ENCODE peak calls at places on chromosomes 6 and 20, in four cellular contexts. Z is endothelial cell of umbilical vein, I is iris pigment epithelial cell, D is Ammon's horn. Y is an unnamed sample.

GRCh38 chr20:16397053-16397452 is 176.2 kb downstream of the KIF16B start:
- DNase-seq in Z (no peak), I (no peak), D (peak; percentile 45), Y (no peak)

GRCh38 chr6:90286884-90287488 is 9.7 kb downstream of the BACH2 start:
- DNase-seq in Z (peak; percentile 27), I (peak; percentile 34), D (no peak), Y (peak; percentile 44)

GRCh38 chr20:13771853-13772453 is 12.8 kb downstream of the ESF1 start:
- DNase-seq in Z (peak; percentile 31), I (peak; percentile 33), D (no peak), Y (peak; percentile 29)

GRCh38 chr6:3318226-3318625 is 59.5 kb downstream of the PSMG4 start:
- DNase-seq in Z (no peak), I (no peak), D (no peak), Y (no peak)

GRCh38 chr20:41537865-41538264 is 80.3 kb downstream of the CHD6 start:
- DNase-seq in Z (no peak), I (no peak), D (no peak), Y (no peak)

GRCh38 chr20:57388953-57389694 is 2.1 kb upstream of the RBM38 start:
- DNase-seq in Z (peak; percentile 45), I (peak; percentile 53), D (peak; percentile 78), Y (peak; percentile 78)

GRCh38 chr6:21023210-21023609 is 489.0 kb downstream of the CDKAL1 start:
- DNase-seq in Z (no peak), I (no peak), D (no peak), Y (no peak)

GRCh38 chr6:21731411-21732031 is 138.0 kb downstream of the SOX4 start:
- DNase-seq in Z (peak; percentile 22), I (peak; percentile 59), D (no peak), Y (no peak)

GRCh38 chr20:49233226-49233625 is 14.0 kb downstream of the DDX27 start:
- DNase-seq in Z (no peak), I (no peak), D (no peak), Y (no peak)

GRCh38 chr6:128598561-128598960 is 78.2 kb upstream of the PTPRK start:
- DNase-seq in Z (no peak), I (no peak), D (no peak), Y (no peak)

GRCh38 chr6:137910424-137910834 is 43.4 kb downstream of the TNFAIP3 start:
- DNase-seq in Z (no peak), I (no peak), D (peak; percentile 41), Y (no peak)

GRCh38 chr6:147087641-147088040 is 116.6 kb upstream of the STXBP5 start:
- DNase-seq in Z (no peak), I (no peak), D (no peak), Y (no peak)

GRCh38 chr20:24995741-24996448 is 3.3 kb upstream of the APMAP start:
- DNase-seq in Z (no peak), I (no peak), D (no peak), Y (no peak)

GRCh38 chr20:57882451-57883161 is 172.8 kb upstream of the PMEPA1 start:
- DNase-seq in Z (no peak), I (no peak), D (no peak), Y (no peak)

GRCh38 chr6:158649289-158650143 is at the start of gene SYTL3:
- DNase-seq in Z (peak; percentile 29), I (peak; percentile 70), D (peak; percentile 76), Y (no peak)

GRCh38 chr20:22918286-22918983 is 116.7 kb upstream of the SSTR4 start:
- DNase-seq in Z (no peak), I (no peak), D (no peak), Y (peak; percentile 52)

GRCh38 chr20:60143450-60143849 is 185.2 kb downstream of the CDH26 start:
- DNase-seq in Z (no peak), I (no peak), D (no peak), Y (no peak)

GRCh38 chr6:170231496-170232185 is 59.2 kb downstream of the DLL1 start:
- DNase-seq in Z (no peak), I (peak; percentile 11), D (no peak), Y (no peak)

GRCh38 chr20:43744966-43745733 is 18.3 kb upstream of the GTSF1L start:
- DNase-seq in Z (no peak), I (no peak), D (no peak), Y (no peak)

GRCh38 chr20:63125893-63126601 is 89.9 kb downstream of the YTHDF1 start:
- DNase-seq in Z (no peak), I (no peak), D (no peak), Y (peak; percentile 28)

GRCh38 chr6:65776332-65776731 is 69.3 kb upstream of the EYS start:
- DNase-seq in Z (no peak), I (no peak), D (no peak), Y (no peak)

GRCh38 chr6:66735106-66735890 is 1028.3 kb upstream of the EYS start:
- DNase-seq in Z (no peak), I (peak; percentile 79), D (no peak), Y (no peak)

GRCh38 chr20:38573381-38573780 is 7.6 kb upstream of the ADIG start:
- DNase-seq in Z (no peak), I (no peak), D (peak; percentile 33), Y (no peak)

GRCh38 chr6:30766461-30767157 is 22.3 kb upstream of the IER3 start:
- DNase-seq in Z (peak; percentile 21), I (no peak), D (no peak), Y (peak; percentile 40)

GRCh38 chr6:92132446-92132845 is 1286.9 kb downstream of the EPHA7 start:
- DNase-seq in Z (no peak), I (peak; percentile 3), D (no peak), Y (no peak)

GRCh38 chr6:88380618-88381288 is 214.6 kb upstream of the CNR1 start:
- DNase-seq in Z (peak; percentile 34), I (peak; percentile 52), D (peak; percentile 14), Y (peak; percentile 75)

GRCh38 chr20:12966468-12967085 is 42.2 kb upstream of the SPTLC3 start:
- DNase-seq in Z (peak; percentile 45), I (peak; percentile 53), D (peak; percentile 44), Y (peak; percentile 65)

GRCh38 chr6:75244063-75244575 is 518 bp upstream of the COX7A2 start:
- DNase-seq in Z (no peak), I (peak; percentile 17), D (peak; percentile 24), Y (no peak)

GRCh38 chr6:38079107-38079506 is 259.6 kb downstream of the ZFAND3 start:
- DNase-seq in Z (no peak), I (no peak), D (no peak), Y (no peak)

GRCh38 chr20:58436868-58437645 is 48.0 kb downstream of the VAPB start:
- DNase-seq in Z (no peak), I (no peak), D (no peak), Y (no peak)

Y was measured in lung microvascular endothelial cell.